ENCODE peak calls at places on chromosomes 5 and 9, in ten cellular contexts. One of them, this sample, is unnamed.

GRCh38 chr9:15606667-15607472 is 54.0 kb downstream of the CCDC171 start:
- DNase-seq in IMR-90: peak
- DNase-seq in NCI-H2081 treated with DMSO at 0.1 percent for 48 hours: no peak
- DNase-seq in activated naive CD8-positive, alpha-beta T cell treated with anti-CD3 and anti-CD28 coated beads for 36 hours: no peak
- DNase-seq in iris pigment epithelial cell: peak
- DNase-seq in substantia nigra: no peak
- DNase-seq in NCI-H345: peak
- DNase-seq in activated naive CD4-positive, alpha-beta T cell treated with anti-CD3 and anti-CD28 coated beads, Interleukin-2, amount 10 ng/mL, durations not matched to agents 7 days and 5 days: no peak
- DNase-seq in CD8-positive, alpha-beta T cell: no peak
- DNase-seq in HEK293T: peak
- DNase-seq in this sample: peak

GRCh38 chr5:176676361-176676824 is 29.1 kb downstream of the TSPAN17 start:
- DNase-seq in HEK293T: no peak
- DNase-seq in iris pigment epithelial cell: no peak
- DNase-seq in substantia nigra: no peak
- DNase-seq in activated naive CD4-positive, alpha-beta T cell treated with anti-CD3 and anti-CD28 coated beads, Interleukin-2, amount 10 ng/mL, durations not matched to agents 7 days and 5 days: no peak
- DNase-seq in NCI-H2081 treated with DMSO at 0.1 percent for 48 hours: no peak
- DNase-seq in activated naive CD8-positive, alpha-beta T cell treated with anti-CD3 and anti-CD28 coated beads for 36 hours: no peak
- DNase-seq in NCI-H345: no peak
- DNase-seq in CD8-positive, alpha-beta T cell: no peak
- DNase-seq in IMR-90: peak
- DNase-seq in this sample: no peak

GRCh38 chr9:129373361-129373760 is 195.3 kb upstream of the IER5L start:
- DNase-seq in NCI-H345: no peak
- DNase-seq in activated naive CD4-positive, alpha-beta T cell treated with anti-CD3 and anti-CD28 coated beads, Interleukin-2, amount 10 ng/mL, durations not matched to agents 7 days and 5 days: no peak
- DNase-seq in HEK293T: no peak
- DNase-seq in IMR-90: no peak
- DNase-seq in NCI-H2081 treated with DMSO at 0.1 percent for 48 hours: no peak
- DNase-seq in substantia nigra: no peak
- DNase-seq in CD8-positive, alpha-beta T cell: no peak
- DNase-seq in activated naive CD8-positive, alpha-beta T cell treated with anti-CD3 and anti-CD28 coated beads for 36 hours: no peak
- DNase-seq in iris pigment epithelial cell: no peak
- DNase-seq in this sample: no peak

GRCh38 chr9:22452415-22453010 is 5.9 kb downstream of the DMRTA1 start:
- DNase-seq in iris pigment epithelial cell: peak
- DNase-seq in activated naive CD4-positive, alpha-beta T cell treated with anti-CD3 and anti-CD28 coated beads, Interleukin-2, amount 10 ng/mL, durations not matched to agents 7 days and 5 days: peak
- DNase-seq in IMR-90: peak
- DNase-seq in activated naive CD8-positive, alpha-beta T cell treated with anti-CD3 and anti-CD28 coated beads for 36 hours: peak
- DNase-seq in NCI-H2081 treated with DMSO at 0.1 percent for 48 hours: no peak
- DNase-seq in HEK293T: peak
- DNase-seq in substantia nigra: no peak
- DNase-seq in CD8-positive, alpha-beta T cell: peak
- DNase-seq in NCI-H345: peak
- DNase-seq in this sample: peak

GRCh38 chr9:124281934-124282351 is 24.2 kb downstream of the NEK6 start:
- DNase-seq in HEK293T: no peak
- DNase-seq in IMR-90: no peak
- DNase-seq in substantia nigra: no peak
- DNase-seq in NCI-H2081 treated with DMSO at 0.1 percent for 48 hours: no peak
- DNase-seq in CD8-positive, alpha-beta T cell: no peak
- DNase-seq in activated naive CD4-positive, alpha-beta T cell treated with anti-CD3 and anti-CD28 coated beads, Interleukin-2, amount 10 ng/mL, durations not matched to agents 7 days and 5 days: no peak
- DNase-seq in activated naive CD8-positive, alpha-beta T cell treated with anti-CD3 and anti-CD28 coated beads for 36 hours: no peak
- DNase-seq in NCI-H345: no peak
- DNase-seq in iris pigment epithelial cell: peak
- DNase-seq in this sample: no peak

GRCh38 chr5:143955140-143955539 is 143.2 kb downstream of the HMHB1 start:
- DNase-seq in IMR-90: peak
- DNase-seq in activated naive CD8-positive, alpha-beta T cell treated with anti-CD3 and anti-CD28 coated beads for 36 hours: no peak
- DNase-seq in activated naive CD4-positive, alpha-beta T cell treated with anti-CD3 and anti-CD28 coated beads, Interleukin-2, amount 10 ng/mL, durations not matched to agents 7 days and 5 days: no peak
- DNase-seq in NCI-H2081 treated with DMSO at 0.1 percent for 48 hours: no peak
- DNase-seq in iris pigment epithelial cell: peak
- DNase-seq in NCI-H345: no peak
- DNase-seq in CD8-positive, alpha-beta T cell: no peak
- DNase-seq in substantia nigra: no peak
- DNase-seq in HEK293T: no peak
- DNase-seq in this sample: no peak

GRCh38 chr5:33379757-33380156 is 61.0 kb upstream of the TARS1 start:
- DNase-seq in NCI-H345: no peak
- DNase-seq in IMR-90: peak
- DNase-seq in CD8-positive, alpha-beta T cell: no peak
- DNase-seq in substantia nigra: no peak
- DNase-seq in NCI-H2081 treated with DMSO at 0.1 percent for 48 hours: no peak
- DNase-seq in HEK293T: peak
- DNase-seq in iris pigment epithelial cell: peak
- DNase-seq in activated naive CD8-positive, alpha-beta T cell treated with anti-CD3 and anti-CD28 coated beads for 36 hours: no peak
- DNase-seq in activated naive CD4-positive, alpha-beta T cell treated with anti-CD3 and anti-CD28 coated beads, Interleukin-2, amount 10 ng/mL, durations not matched to agents 7 days and 5 days: no peak
- DNase-seq in this sample: no peak

GRCh38 chr9:84206801-84207200 is 133.8 kb downstream of the SLC28A3 start:
- DNase-seq in HEK293T: no peak
- DNase-seq in IMR-90: no peak
- DNase-seq in activated naive CD4-positive, alpha-beta T cell treated with anti-CD3 and anti-CD28 coated beads, Interleukin-2, amount 10 ng/mL, durations not matched to agents 7 days and 5 days: no peak
- DNase-seq in NCI-H345: no peak
- DNase-seq in CD8-positive, alpha-beta T cell: no peak
- DNase-seq in iris pigment epithelial cell: no peak
- DNase-seq in activated naive CD8-positive, alpha-beta T cell treated with anti-CD3 and anti-CD28 coated beads for 36 hours: no peak
- DNase-seq in substantia nigra: no peak
- DNase-seq in NCI-H2081 treated with DMSO at 0.1 percent for 48 hours: no peak
- DNase-seq in this sample: peak

GRCh38 chr5:106397700-106398099 is 1273.0 kb downstream of the EFNA5 start:
- DNase-seq in substantia nigra: no peak
- DNase-seq in iris pigment epithelial cell: peak
- DNase-seq in NCI-H2081 treated with DMSO at 0.1 percent for 48 hours: no peak
- DNase-seq in activated naive CD8-positive, alpha-beta T cell treated with anti-CD3 and anti-CD28 coated beads for 36 hours: no peak
- DNase-seq in activated naive CD4-positive, alpha-beta T cell treated with anti-CD3 and anti-CD28 coated beads, Interleukin-2, amount 10 ng/mL, durations not matched to agents 7 days and 5 days: no peak
- DNase-seq in HEK293T: no peak
- DNase-seq in IMR-90: peak
- DNase-seq in CD8-positive, alpha-beta T cell: no peak
- DNase-seq in NCI-H345: no peak
- DNase-seq in this sample: no peak

GRCh38 chr9:133401588-133401987 is 16.2 kb downstream of the REXO4 start:
- DNase-seq in NCI-H2081 treated with DMSO at 0.1 percent for 48 hours: no peak
- DNase-seq in iris pigment epithelial cell: no peak
- DNase-seq in HEK293T: no peak
- DNase-seq in CD8-positive, alpha-beta T cell: no peak
- DNase-seq in substantia nigra: no peak
- DNase-seq in activated naive CD4-positive, alpha-beta T cell treated with anti-CD3 and anti-CD28 coated beads, Interleukin-2, amount 10 ng/mL, durations not matched to agents 7 days and 5 days: no peak
- DNase-seq in NCI-H345: no peak
- DNase-seq in IMR-90: no peak
- DNase-seq in activated naive CD8-positive, alpha-beta T cell treated with anti-CD3 and anti-CD28 coated beads for 36 hours: no peak
- DNase-seq in this sample: no peak

GRCh38 chr9:127049044-127049443 is 73.4 kb downstream of the ANGPTL2 start:
- DNase-seq in HEK293T: no peak
- DNase-seq in activated naive CD8-positive, alpha-beta T cell treated with anti-CD3 and anti-CD28 coated beads for 36 hours: no peak
- DNase-seq in activated naive CD4-positive, alpha-beta T cell treated with anti-CD3 and anti-CD28 coated beads, Interleukin-2, amount 10 ng/mL, durations not matched to agents 7 days and 5 days: peak
- DNase-seq in substantia nigra: no peak
- DNase-seq in iris pigment epithelial cell: peak
- DNase-seq in NCI-H2081 treated with DMSO at 0.1 percent for 48 hours: no peak
- DNase-seq in CD8-positive, alpha-beta T cell: peak
- DNase-seq in IMR-90: peak
- DNase-seq in NCI-H345: no peak
- DNase-seq in this sample: no peak

GRCh38 chr5:175059687-175060194 is 335.4 kb downstream of the MSX2 start:
- DNase-seq in iris pigment epithelial cell: no peak
- DNase-seq in HEK293T: peak
- DNase-seq in NCI-H2081 treated with DMSO at 0.1 percent for 48 hours: no peak
- DNase-seq in IMR-90: peak
- DNase-seq in NCI-H345: peak
- DNase-seq in activated naive CD8-positive, alpha-beta T cell treated with anti-CD3 and anti-CD28 coated beads for 36 hours: peak
- DNase-seq in CD8-positive, alpha-beta T cell: no peak
- DNase-seq in substantia nigra: no peak
- DNase-seq in activated naive CD4-positive, alpha-beta T cell treated with anti-CD3 and anti-CD28 coated beads, Interleukin-2, amount 10 ng/mL, durations not matched to agents 7 days and 5 days: peak
- DNase-seq in this sample: peak

GRCh38 chr5:19660679-19661078 is 327.3 kb downstream of the CDH18 start:
- DNase-seq in NCI-H345: no peak
- DNase-seq in activated naive CD8-positive, alpha-beta T cell treated with anti-CD3 and anti-CD28 coated beads for 36 hours: no peak
- DNase-seq in NCI-H2081 treated with DMSO at 0.1 percent for 48 hours: no peak
- DNase-seq in CD8-positive, alpha-beta T cell: no peak
- DNase-seq in iris pigment epithelial cell: no peak
- DNase-seq in HEK293T: no peak
- DNase-seq in IMR-90: no peak
- DNase-seq in substantia nigra: no peak
- DNase-seq in activated naive CD4-positive, alpha-beta T cell treated with anti-CD3 and anti-CD28 coated beads, Interleukin-2, amount 10 ng/mL, durations not matched to agents 7 days and 5 days: no peak
- DNase-seq in this sample: no peak

GRCh38 chr5:113022661-113023060 is 46.1 kb downstream of the DCP2 start:
- DNase-seq in NCI-H345: no peak
- DNase-seq in substantia nigra: no peak
- DNase-seq in activated naive CD4-positive, alpha-beta T cell treated with anti-CD3 and anti-CD28 coated beads, Interleukin-2, amount 10 ng/mL, durations not matched to agents 7 days and 5 days: no peak
- DNase-seq in iris pigment epithelial cell: peak
- DNase-seq in IMR-90: peak
- DNase-seq in CD8-positive, alpha-beta T cell: no peak
- DNase-seq in activated naive CD8-positive, alpha-beta T cell treated with anti-CD3 and anti-CD28 coated beads for 36 hours: no peak
- DNase-seq in HEK293T: no peak
- DNase-seq in NCI-H2081 treated with DMSO at 0.1 percent for 48 hours: no peak
- DNase-seq in this sample: no peak

GRCh38 chr5:15763754-15764153 is 263.8 kb downstream of the FBXL7 start:
- DNase-seq in NCI-H345: no peak
- DNase-seq in activated naive CD8-positive, alpha-beta T cell treated with anti-CD3 and anti-CD28 coated beads for 36 hours: no peak
- DNase-seq in iris pigment epithelial cell: peak
- DNase-seq in CD8-positive, alpha-beta T cell: no peak
- DNase-seq in activated naive CD4-positive, alpha-beta T cell treated with anti-CD3 and anti-CD28 coated beads, Interleukin-2, amount 10 ng/mL, durations not matched to agents 7 days and 5 days: no peak
- DNase-seq in IMR-90: peak
- DNase-seq in HEK293T: no peak
- DNase-seq in substantia nigra: no peak
- DNase-seq in NCI-H2081 treated with DMSO at 0.1 percent for 48 hours: no peak
- DNase-seq in this sample: no peak

GRCh38 chr5:166648736-166649135 is 1642.7 kb upstream of the WWC1 start:
- DNase-seq in activated naive CD4-positive, alpha-beta T cell treated with anti-CD3 and anti-CD28 coated beads, Interleukin-2, amount 10 ng/mL, durations not matched to agents 7 days and 5 days: no peak
- DNase-seq in substantia nigra: no peak
- DNase-seq in HEK293T: no peak
- DNase-seq in activated naive CD8-positive, alpha-beta T cell treated with anti-CD3 and anti-CD28 coated beads for 36 hours: no peak
- DNase-seq in IMR-90: no peak
- DNase-seq in iris pigment epithelial cell: peak
- DNase-seq in NCI-H345: no peak
- DNase-seq in NCI-H2081 treated with DMSO at 0.1 percent for 48 hours: no peak
- DNase-seq in CD8-positive, alpha-beta T cell: no peak
- DNase-seq in this sample: no peak

GRCh38 chr9:95755421-95755730 is 120.1 kb upstream of the ERCC6L2 start:
- DNase-seq in iris pigment epithelial cell: no peak
- DNase-seq in IMR-90: no peak
- DNase-seq in activated naive CD8-positive, alpha-beta T cell treated with anti-CD3 and anti-CD28 coated beads for 36 hours: no peak
- DNase-seq in substantia nigra: no peak
- DNase-seq in NCI-H345: no peak
- DNase-seq in CD8-positive, alpha-beta T cell: no peak
- DNase-seq in activated naive CD4-positive, alpha-beta T cell treated with anti-CD3 and anti-CD28 coated beads, Interleukin-2, amount 10 ng/mL, durations not matched to agents 7 days and 5 days: no peak
- DNase-seq in NCI-H2081 treated with DMSO at 0.1 percent for 48 hours: no peak
- DNase-seq in HEK293T: no peak
- DNase-seq in this sample: no peak

GRCh38 chr5:6744841-6745705 is 31.8 kb downstream of the TENT4A start:
- DNase-seq in NCI-H2081 treated with DMSO at 0.1 percent for 48 hours: no peak
- DNase-seq in IMR-90: no peak
- DNase-seq in activated naive CD4-positive, alpha-beta T cell treated with anti-CD3 and anti-CD28 coated beads, Interleukin-2, amount 10 ng/mL, durations not matched to agents 7 days and 5 days: no peak
- DNase-seq in substantia nigra: no peak
- DNase-seq in CD8-positive, alpha-beta T cell: no peak
- DNase-seq in iris pigment epithelial cell: no peak
- DNase-seq in NCI-H345: no peak
- DNase-seq in activated naive CD8-positive, alpha-beta T cell treated with anti-CD3 and anti-CD28 coated beads for 36 hours: no peak
- DNase-seq in HEK293T: no peak
- DNase-seq in this sample: no peak

GRCh38 chr9:4048441-4048840 is 251.4 kb downstream of the GLIS3 start:
- DNase-seq in activated naive CD4-positive, alpha-beta T cell treated with anti-CD3 and anti-CD28 coated beads, Interleukin-2, amount 10 ng/mL, durations not matched to agents 7 days and 5 days: no peak
- DNase-seq in activated naive CD8-positive, alpha-beta T cell treated with anti-CD3 and anti-CD28 coated beads for 36 hours: no peak
- DNase-seq in substantia nigra: no peak
- DNase-seq in HEK293T: no peak
- DNase-seq in IMR-90: peak
- DNase-seq in CD8-positive, alpha-beta T cell: no peak
- DNase-seq in iris pigment epithelial cell: peak
- DNase-seq in NCI-H345: no peak
- DNase-seq in NCI-H2081 treated with DMSO at 0.1 percent for 48 hours: no peak
- DNase-seq in this sample: no peak

GRCh38 chr9:3277200-3277599 is 248.6 kb downstream of the RFX3 start:
- DNase-seq in substantia nigra: no peak
- DNase-seq in IMR-90: no peak
- DNase-seq in HEK293T: no peak
- DNase-seq in NCI-H2081 treated with DMSO at 0.1 percent for 48 hours: no peak
- DNase-seq in activated naive CD8-positive, alpha-beta T cell treated with anti-CD3 and anti-CD28 coated beads for 36 hours: no peak
- DNase-seq in iris pigment epithelial cell: no peak
- DNase-seq in activated naive CD4-positive, alpha-beta T cell treated with anti-CD3 and anti-CD28 coated beads, Interleukin-2, amount 10 ng/mL, durations not matched to agents 7 days and 5 days: no peak
- DNase-seq in CD8-positive, alpha-beta T cell: no peak
- DNase-seq in NCI-H345: no peak
- DNase-seq in this sample: no peak

GRCh38 chr5:168670881-168671575 is 91.9 kb upstream of the PANK3 start:
- DNase-seq in IMR-90: no peak
- DNase-seq in CD8-positive, alpha-beta T cell: no peak
- DNase-seq in activated naive CD8-positive, alpha-beta T cell treated with anti-CD3 and anti-CD28 coated beads for 36 hours: no peak
- DNase-seq in activated naive CD4-positive, alpha-beta T cell treated with anti-CD3 and anti-CD28 coated beads, Interleukin-2, amount 10 ng/mL, durations not matched to agents 7 days and 5 days: no peak
- DNase-seq in NCI-H345: no peak
- DNase-seq in substantia nigra: no peak
- DNase-seq in NCI-H2081 treated with DMSO at 0.1 percent for 48 hours: no peak
- DNase-seq in HEK293T: no peak
- DNase-seq in iris pigment epithelial cell: no peak
- DNase-seq in this sample: no peak

GRCh38 chr5:107337281-107337680 is 333.5 kb downstream of the EFNA5 start:
- DNase-seq in activated naive CD8-positive, alpha-beta T cell treated with anti-CD3 and anti-CD28 coated beads for 36 hours: no peak
- DNase-seq in iris pigment epithelial cell: peak
- DNase-seq in NCI-H2081 treated with DMSO at 0.1 percent for 48 hours: no peak
- DNase-seq in CD8-positive, alpha-beta T cell: no peak
- DNase-seq in substantia nigra: no peak
- DNase-seq in activated naive CD4-positive, alpha-beta T cell treated with anti-CD3 and anti-CD28 coated beads, Interleukin-2, amount 10 ng/mL, durations not matched to agents 7 days and 5 days: no peak
- DNase-seq in NCI-H345: no peak
- DNase-seq in HEK293T: no peak
- DNase-seq in IMR-90: no peak
- DNase-seq in this sample: no peak

GRCh38 chr5:3594514-3595101 is 1.0 kb upstream of the IRX1 start:
- DNase-seq in substantia nigra: no peak
- DNase-seq in NCI-H2081 treated with DMSO at 0.1 percent for 48 hours: no peak
- DNase-seq in NCI-H345: peak
- DNase-seq in HEK293T: no peak
- DNase-seq in activated naive CD8-positive, alpha-beta T cell treated with anti-CD3 and anti-CD28 coated beads for 36 hours: no peak
- DNase-seq in CD8-positive, alpha-beta T cell: no peak
- DNase-seq in activated naive CD4-positive, alpha-beta T cell treated with anti-CD3 and anti-CD28 coated beads, Interleukin-2, amount 10 ng/mL, durations not matched to agents 7 days and 5 days: no peak
- DNase-seq in IMR-90: no peak
- DNase-seq in iris pigment epithelial cell: no peak
- DNase-seq in this sample: no peak

GRCh38 chr9:130539473-130540223 is 39.7 kb upstream of the FUBP3 start:
- DNase-seq in activated naive CD8-positive, alpha-beta T cell treated with anti-CD3 and anti-CD28 coated beads for 36 hours: no peak
- DNase-seq in HEK293T: no peak
- DNase-seq in NCI-H2081 treated with DMSO at 0.1 percent for 48 hours: no peak
- DNase-seq in NCI-H345: no peak
- DNase-seq in iris pigment epithelial cell: peak
- DNase-seq in substantia nigra: no peak
- DNase-seq in CD8-positive, alpha-beta T cell: no peak
- DNase-seq in activated naive CD4-positive, alpha-beta T cell treated with anti-CD3 and anti-CD28 coated beads, Interleukin-2, amount 10 ng/mL, durations not matched to agents 7 days and 5 days: no peak
- DNase-seq in IMR-90: peak
- DNase-seq in this sample: no peak

GRCh38 chr9:36930941-36931340 is 103.1 kb downstream of the PAX5 start:
- DNase-seq in HEK293T: no peak
- DNase-seq in NCI-H345: no peak
- DNase-seq in CD8-positive, alpha-beta T cell: no peak
- DNase-seq in activated naive CD4-positive, alpha-beta T cell treated with anti-CD3 and anti-CD28 coated beads, Interleukin-2, amount 10 ng/mL, durations not matched to agents 7 days and 5 days: no peak
- DNase-seq in NCI-H2081 treated with DMSO at 0.1 percent for 48 hours: no peak
- DNase-seq in substantia nigra: no peak
- DNase-seq in iris pigment epithelial cell: no peak
- DNase-seq in activated naive CD8-positive, alpha-beta T cell treated with anti-CD3 and anti-CD28 coated beads for 36 hours: no peak
- DNase-seq in IMR-90: no peak
- DNase-seq in this sample: peak

GRCh38 chr5:144227363-144227762 is 56.7 kb downstream of the KCTD16 start:
- DNase-seq in CD8-positive, alpha-beta T cell: no peak
- DNase-seq in substantia nigra: no peak
- DNase-seq in iris pigment epithelial cell: no peak
- DNase-seq in IMR-90: no peak
- DNase-seq in NCI-H2081 treated with DMSO at 0.1 percent for 48 hours: no peak
- DNase-seq in NCI-H345: no peak
- DNase-seq in activated naive CD8-positive, alpha-beta T cell treated with anti-CD3 and anti-CD28 coated beads for 36 hours: no peak
- DNase-seq in activated naive CD4-positive, alpha-beta T cell treated with anti-CD3 and anti-CD28 coated beads, Interleukin-2, amount 10 ng/mL, durations not matched to agents 7 days and 5 days: no peak
- DNase-seq in HEK293T: no peak
- DNase-seq in this sample: no peak

GRCh38 chr9:136052433-136052880 is 42.6 kb downstream of the NACC2 start:
- DNase-seq in activated naive CD4-positive, alpha-beta T cell treated with anti-CD3 and anti-CD28 coated beads, Interleukin-2, amount 10 ng/mL, durations not matched to agents 7 days and 5 days: no peak
- DNase-seq in activated naive CD8-positive, alpha-beta T cell treated with anti-CD3 and anti-CD28 coated beads for 36 hours: no peak
- DNase-seq in NCI-H345: no peak
- DNase-seq in HEK293T: no peak
- DNase-seq in NCI-H2081 treated with DMSO at 0.1 percent for 48 hours: no peak
- DNase-seq in substantia nigra: no peak
- DNase-seq in CD8-positive, alpha-beta T cell: no peak
- DNase-seq in IMR-90: no peak
- DNase-seq in iris pigment epithelial cell: no peak
- DNase-seq in this sample: no peak

GRCh38 chr5:135138116-135138850 is 104.3 kb upstream of the PITX1 start:
- DNase-seq in NCI-H345: no peak
- DNase-seq in activated naive CD4-positive, alpha-beta T cell treated with anti-CD3 and anti-CD28 coated beads, Interleukin-2, amount 10 ng/mL, durations not matched to agents 7 days and 5 days: no peak
- DNase-seq in iris pigment epithelial cell: no peak
- DNase-seq in HEK293T: no peak
- DNase-seq in IMR-90: peak
- DNase-seq in CD8-positive, alpha-beta T cell: no peak
- DNase-seq in NCI-H2081 treated with DMSO at 0.1 percent for 48 hours: no peak
- DNase-seq in activated naive CD8-positive, alpha-beta T cell treated with anti-CD3 and anti-CD28 coated beads for 36 hours: no peak
- DNase-seq in substantia nigra: no peak
- DNase-seq in this sample: no peak

This sample was measured in NCI-H146.